ENCODE peak calls at places on chromosome 1, in nine cellular contexts. R, I, E, Z, Q, S, M, Y and G are unnamed samples.

GRCh38 chr1:5238351-5239123 is 584.1 kb downstream of the AJAP1 start:
- DNase-seq in R (no peak), I (no peak), E (no peak), Z (no peak), Q (no peak), S (no peak), M (no peak), Y (no peak), G (no peak)

GRCh38 chr1:187151555-187151954 is 322.8 kb downstream of the PLA2G4A start:
- DNase-seq in R (no peak), I (no peak), E (no peak), Z (no peak), Q (no peak), S (no peak), M (no peak), Y (no peak), G (no peak)

GRCh38 chr1:247373721-247374141 is 42.1 kb upstream of the ZNF496 start:
- DNase-seq in R (peak), I (no peak), E (peak), Z (no peak), Q (no peak), S (peak), M (peak), Y (no peak), G (no peak)

GRCh38 chr1:20255666-20256065 is 35.0 kb upstream of the VWA5B1 start:
- DNase-seq in R (no peak), I (no peak), E (no peak), Z (peak), Q (no peak), S (no peak), M (no peak), Y (no peak), G (no peak)

GRCh38 chr1:28508435-28508754 is 2.6 kb downstream of the RCC1 start:
- DNase-seq in R (no peak), I (no peak), E (no peak), Z (no peak), Q (no peak), S (no peak), M (peak), Y (no peak), G (no peak)

GRCh38 chr1:210754931-210755670 is 378.8 kb downstream of the KCNH1 start:
- DNase-seq in R (peak), I (no peak), E (no peak), Z (peak), Q (no peak), S (no peak), M (no peak), Y (no peak), G (no peak)

GRCh38 chr1:85862456-85862855 is 154.2 kb upstream of the ZNHIT6 start:
- DNase-seq in R (no peak), I (no peak), E (no peak), Z (peak), Q (no peak), S (no peak), M (no peak), Y (no peak), G (no peak)

GRCh38 chr1:44355582-44356305 is 687 bp upstream of the ERI3 start:
- DNase-seq in R (no peak), I (no peak), E (no peak), Z (no peak), Q (no peak), S (no peak), M (peak), Y (no peak), G (no peak)

GRCh38 chr1:177065430-177065829 is 99.1 kb downstream of the ASTN1 start:
- DNase-seq in R (peak), I (no peak), E (no peak), Z (no peak), Q (no peak), S (no peak), M (no peak), Y (no peak), G (no peak)

GRCh38 chr1:27602510-27603319 is 1.2 kb downstream of the AHDC1 start:
- DNase-seq in R (peak), I (no peak), E (peak), Z (peak), Q (no peak), S (no peak), M (peak), Y (no peak), G (no peak)

GRCh38 chr1:198123146-198123545 is 33.7 kb upstream of the NEK7 start:
- DNase-seq in R (no peak), I (no peak), E (no peak), Z (peak), Q (peak), S (no peak), M (no peak), Y (no peak), G (no peak)

GRCh38 chr1:247854899-247855545 is 2.0 kb upstream of the TRIM58 start:
- DNase-seq in R (no peak), I (no peak), E (no peak), Z (no peak), Q (no peak), S (no peak), M (no peak), Y (no peak), G (no peak)

GRCh38 chr1:109632671-109633346 is 13.2 kb downstream of the AMPD2 start:
- DNase-seq in R (no peak), I (no peak), E (no peak), Z (no peak), Q (no peak), S (no peak), M (no peak), Y (no peak), G (no peak)